ENCODE peak calls at places on chromosome 15, in eight cellular contexts. One of them, this sample, is unnamed.
A peak's percentile ranks its signal among the peaks of the same experiment; 100 is the strongest.

GRCh38 chr15:88938802-88939485 is 25.8 kb upstream of the MFGE8 start:
- DNase-seq in sigmoid colon: no peak
- DNase-seq in uterus: no peak
- DNase-seq in neuronal stem cell: no peak
- DNase-seq in astrocyte: no peak
- DNase-seq in A549: no peak
- DNase-seq in pancreas: no peak
- DNase-seq in Peyer's patch: no peak
- DNase-seq in this sample: no peak

GRCh38 chr15:40338921-40339620 is 1.7 kb downstream of the CCDC9B start:
- DNase-seq in sigmoid colon: peak; percentile 86
- DNase-seq in uterus: peak; percentile 62
- DNase-seq in neuronal stem cell: no peak
- DNase-seq in astrocyte: peak; percentile 91
- DNase-seq in A549: peak; percentile 67
- DNase-seq in pancreas: peak; percentile 75
- DNase-seq in Peyer's patch: no peak
- DNase-seq in this sample: peak; percentile 64

GRCh38 chr15:78460737-78461136 is 22.7 kb downstream of the IREB2 start:
- DNase-seq in sigmoid colon: no peak
- DNase-seq in uterus: no peak
- DNase-seq in neuronal stem cell: no peak
- DNase-seq in astrocyte: no peak
- DNase-seq in A549: no peak
- DNase-seq in pancreas: no peak
- DNase-seq in Peyer's patch: no peak
- DNase-seq in this sample: no peak

GRCh38 chr15:100281096-100281917 is 60.5 kb downstream of the ADAMTS17 start:
- DNase-seq in sigmoid colon: no peak
- DNase-seq in uterus: no peak
- DNase-seq in neuronal stem cell: no peak
- DNase-seq in astrocyte: no peak
- DNase-seq in A549: no peak
- DNase-seq in pancreas: no peak
- DNase-seq in Peyer's patch: no peak
- DNase-seq in this sample: no peak

GRCh38 chr15:84892786-84893307 is 8.4 kb downstream of the SLC28A1 start:
- DNase-seq in sigmoid colon: peak; percentile 21
- DNase-seq in uterus: no peak
- DNase-seq in neuronal stem cell: no peak
- DNase-seq in astrocyte: no peak
- DNase-seq in A549: no peak
- DNase-seq in pancreas: no peak
- DNase-seq in Peyer's patch: no peak
- DNase-seq in this sample: no peak

GRCh38 chr15:37083610-37084009 is 16.7 kb downstream of the MEIS2 start:
- DNase-seq in sigmoid colon: no peak
- DNase-seq in uterus: no peak
- DNase-seq in neuronal stem cell: no peak
- DNase-seq in astrocyte: no peak
- DNase-seq in A549: no peak
- DNase-seq in pancreas: no peak
- DNase-seq in Peyer's patch: no peak
- DNase-seq in this sample: no peak

GRCh38 chr15:100690032-100690785 is 87.8 kb downstream of the ASB7 start:
- DNase-seq in sigmoid colon: no peak
- DNase-seq in uterus: no peak
- DNase-seq in neuronal stem cell: no peak
- DNase-seq in astrocyte: no peak
- DNase-seq in A549: no peak
- DNase-seq in pancreas: no peak
- DNase-seq in Peyer's patch: no peak
- DNase-seq in this sample: no peak

GRCh38 chr15:81197688-81198281 is 1.1 kb downstream of the IL16 start:
- DNase-seq in sigmoid colon: no peak
- DNase-seq in uterus: no peak
- DNase-seq in neuronal stem cell: no peak
- DNase-seq in astrocyte: no peak
- DNase-seq in A549: no peak
- DNase-seq in pancreas: no peak
- DNase-seq in Peyer's patch: no peak
- DNase-seq in this sample: no peak

GRCh38 chr15:90213123-90213817 is 12.1 kb downstream of the SEMA4B start:
- DNase-seq in sigmoid colon: no peak
- DNase-seq in uterus: no peak
- DNase-seq in neuronal stem cell: no peak
- DNase-seq in astrocyte: no peak
- DNase-seq in A549: no peak
- DNase-seq in pancreas: peak; percentile 82
- DNase-seq in Peyer's patch: no peak
- DNase-seq in this sample: no peak

GRCh38 chr15:27828721-27829120 is 270.4 kb downstream of the OCA2 start:
- DNase-seq in sigmoid colon: no peak
- DNase-seq in uterus: no peak
- DNase-seq in neuronal stem cell: no peak
- DNase-seq in astrocyte: no peak
- DNase-seq in A549: no peak
- DNase-seq in pancreas: no peak
- DNase-seq in Peyer's patch: no peak
- DNase-seq in this sample: no peak

GRCh38 chr15:50764331-50765201 is 940 bp downstream of the SPPL2A start:
- DNase-seq in sigmoid colon: no peak
- DNase-seq in uterus: no peak
- DNase-seq in neuronal stem cell: no peak
- DNase-seq in astrocyte: no peak
- DNase-seq in A549: no peak
- DNase-seq in pancreas: no peak
- DNase-seq in Peyer's patch: no peak
- DNase-seq in this sample: no peak

GRCh38 chr15:51536965-51537574 is 85.5 kb downstream of the DMXL2 start:
- DNase-seq in sigmoid colon: no peak
- DNase-seq in uterus: no peak
- DNase-seq in neuronal stem cell: no peak
- DNase-seq in astrocyte: no peak
- DNase-seq in A549: peak; percentile 46
- DNase-seq in pancreas: no peak
- DNase-seq in Peyer's patch: no peak
- DNase-seq in this sample: no peak

GRCh38 chr15:78620839-78621421 is at the start of gene CHRNA3:
- DNase-seq in sigmoid colon: no peak
- DNase-seq in uterus: no peak
- DNase-seq in neuronal stem cell: no peak
- DNase-seq in astrocyte: no peak
- DNase-seq in A549: no peak
- DNase-seq in pancreas: no peak
- DNase-seq in Peyer's patch: no peak
- DNase-seq in this sample: no peak

GRCh38 chr15:100721758-100722550 is 119.6 kb downstream of the ASB7 start:
- DNase-seq in sigmoid colon: peak; percentile 96
- DNase-seq in uterus: peak; percentile 95
- DNase-seq in neuronal stem cell: no peak
- DNase-seq in astrocyte: peak; percentile 100
- DNase-seq in A549: peak; percentile 98
- DNase-seq in pancreas: peak; percentile 63
- DNase-seq in Peyer's patch: peak; percentile 32
- DNase-seq in this sample: peak; percentile 86

GRCh38 chr15:27673766-27674445 is 425.2 kb downstream of the OCA2 start:
- DNase-seq in sigmoid colon: no peak
- DNase-seq in uterus: no peak
- DNase-seq in neuronal stem cell: no peak
- DNase-seq in astrocyte: no peak
- DNase-seq in A549: no peak
- DNase-seq in pancreas: no peak
- DNase-seq in Peyer's patch: no peak
- DNase-seq in this sample: no peak

GRCh38 chr15:85397926-85398325 is 17.5 kb downstream of the AKAP13 start:
- DNase-seq in sigmoid colon: no peak
- DNase-seq in uterus: no peak
- DNase-seq in neuronal stem cell: no peak
- DNase-seq in astrocyte: no peak
- DNase-seq in A549: no peak
- DNase-seq in pancreas: no peak
- DNase-seq in Peyer's patch: no peak
- DNase-seq in this sample: no peak

GRCh38 chr15:53378096-53378620 is 381.3 kb downstream of the WDR72 start:
- DNase-seq in sigmoid colon: no peak
- DNase-seq in uterus: no peak
- DNase-seq in neuronal stem cell: peak; percentile 32
- DNase-seq in astrocyte: no peak
- DNase-seq in A549: no peak
- DNase-seq in pancreas: no peak
- DNase-seq in Peyer's patch: no peak
- DNase-seq in this sample: no peak

GRCh38 chr15:65067645-65068416 is at the start of gene RASL12:
- DNase-seq in sigmoid colon: no peak
- DNase-seq in uterus: peak; percentile 63
- DNase-seq in neuronal stem cell: no peak
- DNase-seq in astrocyte: no peak
- DNase-seq in A549: no peak
- DNase-seq in pancreas: no peak
- DNase-seq in Peyer's patch: no peak
- DNase-seq in this sample: peak; percentile 65
- H3K4me1 ChIP-seq in sigmoid colon: peaks cover 68% of the 10 kb centered on the region
- H3K4me1 ChIP-seq in uterus: peaks cover 16% of the 10 kb centered on the region
- H3K4me1 ChIP-seq in neuronal stem cell: peaks cover 8% of the 10 kb centered on the region
- H3K4me1 ChIP-seq in astrocyte: peaks cover 28% of the 10 kb centered on the region
- H3K4me1 ChIP-seq in A549: peaks cover 5% of the 10 kb centered on the region
- H3K4me1 ChIP-seq in pancreas: no peaks in the 10 kb centered on the region
- H3K4me1 ChIP-seq in Peyer's patch: no peaks in the 10 kb centered on the region
- H3K4me1 ChIP-seq in this sample: peaks cover 30% of the 10 kb centered on the region

DNA sequence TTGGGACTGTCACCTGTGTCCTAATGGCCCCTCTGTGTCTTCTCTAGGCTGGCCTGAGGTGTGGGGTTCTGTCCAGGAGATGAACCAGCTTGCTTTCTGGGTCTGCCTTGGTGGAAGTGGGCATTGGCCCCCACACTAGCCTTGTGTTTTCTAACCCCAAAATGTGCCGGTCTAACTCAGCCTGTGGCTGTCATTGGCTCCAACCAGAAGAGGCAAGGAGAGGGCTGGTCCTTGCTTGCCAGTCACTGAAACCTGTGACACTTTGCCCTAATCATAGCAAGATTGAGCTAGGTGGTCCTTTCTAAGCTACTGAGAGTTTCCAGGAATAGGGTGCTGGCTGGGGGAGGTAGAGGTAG is 2.2 kb downstream of the C15orf39 start:
- DNase-seq in sigmoid colon: no peak
- DNase-seq in uterus: no peak
- DNase-seq in neuronal stem cell: no peak
- DNase-seq in astrocyte: no peak
- DNase-seq in A549: no peak
- DNase-seq in pancreas: no peak
- DNase-seq in Peyer's patch: no peak
- DNase-seq in this sample: no peak
- H3K4me3 ChIP-seq in sigmoid colon: peak overlapping the region; percentile 87
- H3K4me3 ChIP-seq in uterus: peak overlapping the region; percentile 79
- H3K4me3 ChIP-seq in neuronal stem cell: no peak overlapping the region
- H3K4me3 ChIP-seq in astrocyte: no peak overlapping the region
- H3K4me3 ChIP-seq in A549: peak overlapping the region; percentile 84
- H3K4me3 ChIP-seq in pancreas: no peak overlapping the region
- H3K4me3 ChIP-seq in Peyer's patch: peak overlapping the region; percentile 66
- H3K4me3 ChIP-seq in this sample: peak overlapping the region; percentile 52

GRCh38 chr15:96341465-96342142 is 11.1 kb downstream of the NR2F2 start:
- DNase-seq in sigmoid colon: peak; percentile 68
- DNase-seq in uterus: no peak
- DNase-seq in neuronal stem cell: no peak
- DNase-seq in astrocyte: no peak
- DNase-seq in A549: no peak
- DNase-seq in pancreas: no peak
- DNase-seq in Peyer's patch: no peak
- DNase-seq in this sample: no peak

GRCh38 chr15:96340348-96340610 is 9.8 kb downstream of the NR2F2 start:
- DNase-seq in sigmoid colon: no peak
- DNase-seq in uterus: no peak
- DNase-seq in neuronal stem cell: no peak
- DNase-seq in astrocyte: no peak
- DNase-seq in A549: no peak
- DNase-seq in pancreas: no peak
- DNase-seq in Peyer's patch: no peak
- DNase-seq in this sample: no peak

GRCh38 chr15:96342143-96342466 is 11.6 kb downstream of the NR2F2 start:
- DNase-seq in sigmoid colon: no peak
- DNase-seq in uterus: no peak
- DNase-seq in neuronal stem cell: no peak
- DNase-seq in astrocyte: no peak
- DNase-seq in A549: no peak
- DNase-seq in pancreas: no peak
- DNase-seq in Peyer's patch: no peak
- DNase-seq in this sample: no peak

GRCh38 chr15:96339662-96340347 is 9.3 kb downstream of the NR2F2 start:
- DNase-seq in sigmoid colon: no peak
- DNase-seq in uterus: no peak
- DNase-seq in neuronal stem cell: no peak
- DNase-seq in astrocyte: no peak
- DNase-seq in A549: no peak
- DNase-seq in pancreas: no peak
- DNase-seq in Peyer's patch: no peak
- DNase-seq in this sample: no peak

GRCh38 chr15:96340611-96341464 is 10.3 kb downstream of the NR2F2 start:
- DNase-seq in sigmoid colon: peak; percentile 76
- DNase-seq in uterus: peak; percentile 64
- DNase-seq in neuronal stem cell: peak; percentile 87
- DNase-seq in astrocyte: no peak
- DNase-seq in A549: peak; percentile 86
- DNase-seq in pancreas: peak; percentile 60
- DNase-seq in Peyer's patch: no peak
- DNase-seq in this sample: peak; percentile 84
- H3K4me1 ChIP-seq in sigmoid colon: peaks cover 48% of the 10 kb centered on the region
- H3K4me1 ChIP-seq in uterus: no peaks in the 10 kb centered on the region
- H3K4me1 ChIP-seq in neuronal stem cell: peaks cover 36% of the 10 kb centered on the region
- H3K4me1 ChIP-seq in astrocyte: peaks cover 44% of the 10 kb centered on the region
- H3K4me1 ChIP-seq in A549: peaks cover 40% of the 10 kb centered on the region
- H3K4me1 ChIP-seq in pancreas: no peaks in the 10 kb centered on the region
- H3K4me1 ChIP-seq in Peyer's patch: no peaks in the 10 kb centered on the region
- H3K4me1 ChIP-seq in this sample: peaks cover 10% of the 10 kb centered on the region

GRCh38 chr15:61749169-61749568 is 311.1 kb downstream of the VPS13C start:
- DNase-seq in sigmoid colon: no peak
- DNase-seq in uterus: no peak
- DNase-seq in neuronal stem cell: no peak
- DNase-seq in astrocyte: no peak
- DNase-seq in A549: no peak
- DNase-seq in pancreas: no peak
- DNase-seq in Peyer's patch: no peak
- DNase-seq in this sample: no peak

GRCh38 chr15:61752001-61752400 is 308.2 kb downstream of the VPS13C start:
- DNase-seq in sigmoid colon: no peak
- DNase-seq in uterus: no peak
- DNase-seq in neuronal stem cell: no peak
- DNase-seq in astrocyte: no peak
- DNase-seq in A549: no peak
- DNase-seq in pancreas: no peak
- DNase-seq in Peyer's patch: no peak
- DNase-seq in this sample: no peak

GRCh38 chr15:61746589-61746988 is 313.7 kb downstream of the VPS13C start:
- DNase-seq in sigmoid colon: no peak
- DNase-seq in uterus: no peak
- DNase-seq in neuronal stem cell: no peak
- DNase-seq in astrocyte: no peak
- DNase-seq in A549: no peak
- DNase-seq in pancreas: no peak
- DNase-seq in Peyer's patch: no peak
- DNase-seq in this sample: no peak

GRCh38 chr15:61750271-61751084 is 309.8 kb downstream of the VPS13C start:
- DNase-seq in sigmoid colon: no peak
- DNase-seq in uterus: no peak
- DNase-seq in neuronal stem cell: no peak
- DNase-seq in astrocyte: no peak
- DNase-seq in A549: no peak
- DNase-seq in pancreas: peak; percentile 21
- DNase-seq in Peyer's patch: no peak
- DNase-seq in this sample: no peak

GRCh38 chr15:61748529-61748928 is 311.7 kb downstream of the VPS13C start:
- DNase-seq in sigmoid colon: no peak
- DNase-seq in uterus: no peak
- DNase-seq in neuronal stem cell: no peak
- DNase-seq in astrocyte: no peak
- DNase-seq in A549: no peak
- DNase-seq in pancreas: no peak
- DNase-seq in Peyer's patch: no peak
- DNase-seq in this sample: no peak
- H3K4me3 ChIP-seq in sigmoid colon: no peak overlapping the region
- H3K4me3 ChIP-seq in uterus: no peak overlapping the region
- H3K4me3 ChIP-seq in neuronal stem cell: no peak overlapping the region
- H3K4me3 ChIP-seq in astrocyte: no peak overlapping the region
- H3K4me3 ChIP-seq in A549: no peak overlapping the region
- H3K4me3 ChIP-seq in pancreas: no peak overlapping the region
- H3K4me3 ChIP-seq in Peyer's patch: no peak overlapping the region
- H3K4me3 ChIP-seq in this sample: no peak overlapping the region